ENCODE peak calls at places on chromosome 3, in six cellular contexts. One of them, this sample, is unnamed.

GRCh38 chr3:11238057-11238456 is 34.1 kb upstream of the ATG7 start:
- DNase-seq in fibroblast of lung: peak
- DNase-seq in CD8-positive, alpha-beta T cell: no peak
- DNase-seq in mucosa of descending colon: no peak
- DNase-seq in AG04450: peak
- DNase-seq in mammary epithelial cell: peak
- DNase-seq in this sample: peak

GRCh38 chr3:185153170-185153733 is 392 bp upstream of the C3orf70 start:
- DNase-seq in mucosa of descending colon: peak
- DNase-seq in mammary epithelial cell: no peak
- DNase-seq in CD8-positive, alpha-beta T cell: no peak
- DNase-seq in fibroblast of lung: no peak
- DNase-seq in AG04450: no peak
- DNase-seq in this sample: no peak

GRCh38 chr3:123013876-123014275 is 13.7 kb downstream of the SEMA5B start:
- DNase-seq in mammary epithelial cell: no peak
- DNase-seq in mucosa of descending colon: no peak
- DNase-seq in fibroblast of lung: no peak
- DNase-seq in CD8-positive, alpha-beta T cell: no peak
- DNase-seq in AG04450: no peak
- DNase-seq in this sample: no peak

GRCh38 chr3:194925614-194926013 is 239.9 kb downstream of the FAM43A start:
- DNase-seq in mammary epithelial cell: no peak
- DNase-seq in CD8-positive, alpha-beta T cell: no peak
- DNase-seq in fibroblast of lung: no peak
- DNase-seq in mucosa of descending colon: no peak
- DNase-seq in AG04450: no peak
- DNase-seq in this sample: no peak

GRCh38 chr3:183745300-183746098 is 47.9 kb downstream of the YEATS2 start:
- DNase-seq in mammary epithelial cell: no peak
- DNase-seq in fibroblast of lung: peak
- DNase-seq in CD8-positive, alpha-beta T cell: no peak
- DNase-seq in AG04450: no peak
- DNase-seq in mucosa of descending colon: no peak
- DNase-seq in this sample: no peak

GRCh38 chr3:139238281-139239030 is 105.4 kb upstream of the MRPS22 start:
- DNase-seq in fibroblast of lung: no peak
- DNase-seq in mammary epithelial cell: no peak
- DNase-seq in mucosa of descending colon: no peak
- DNase-seq in AG04450: no peak
- DNase-seq in CD8-positive, alpha-beta T cell: no peak
- DNase-seq in this sample: no peak

GRCh38 chr3:100463002-100463401 is 29.4 kb upstream of the TMEM45A start:
- DNase-seq in CD8-positive, alpha-beta T cell: no peak
- DNase-seq in fibroblast of lung: peak
- DNase-seq in mammary epithelial cell: peak
- DNase-seq in mucosa of descending colon: peak
- DNase-seq in AG04450: peak
- DNase-seq in this sample: peak

GRCh38 chr3:66396161-66396760 is 104.6 kb downstream of the LRIG1 start:
- DNase-seq in AG04450: no peak
- DNase-seq in fibroblast of lung: no peak
- DNase-seq in mucosa of descending colon: no peak
- DNase-seq in CD8-positive, alpha-beta T cell: no peak
- DNase-seq in mammary epithelial cell: no peak
- DNase-seq in this sample: no peak

GRCh38 chr3:43144811-43145490 is 39.1 kb upstream of the POMGNT2 start:
- DNase-seq in CD8-positive, alpha-beta T cell: no peak
- DNase-seq in AG04450: no peak
- DNase-seq in mammary epithelial cell: no peak
- DNase-seq in fibroblast of lung: peak
- DNase-seq in mucosa of descending colon: no peak
- DNase-seq in this sample: no peak

GRCh38 chr3:178741020-178741419 is 204.8 kb downstream of the KCNMB2 start:
- DNase-seq in CD8-positive, alpha-beta T cell: no peak
- DNase-seq in AG04450: no peak
- DNase-seq in mucosa of descending colon: no peak
- DNase-seq in mammary epithelial cell: no peak
- DNase-seq in fibroblast of lung: no peak
- DNase-seq in this sample: no peak

GRCh38 chr3:94544131-94544530 is 481.3 kb downstream of the NSUN3 start:
- DNase-seq in fibroblast of lung: peak
- DNase-seq in mucosa of descending colon: no peak
- DNase-seq in AG04450: no peak
- DNase-seq in mammary epithelial cell: no peak
- DNase-seq in CD8-positive, alpha-beta T cell: no peak
- DNase-seq in this sample: no peak

GRCh38 chr3:130662407-130663028 is 84.1 kb downstream of the PIK3R4 start:
- DNase-seq in mammary epithelial cell: no peak
- DNase-seq in CD8-positive, alpha-beta T cell: no peak
- DNase-seq in mucosa of descending colon: no peak
- DNase-seq in fibroblast of lung: peak
- DNase-seq in AG04450: no peak
- DNase-seq in this sample: no peak

GRCh38 chr3:51955893-51956770 is 951 bp downstream of the GPR62 start:
- DNase-seq in mucosa of descending colon: no peak
- DNase-seq in mammary epithelial cell: peak
- DNase-seq in CD8-positive, alpha-beta T cell: no peak
- DNase-seq in AG04450: no peak
- DNase-seq in fibroblast of lung: peak
- DNase-seq in this sample: no peak

GRCh38 chr3:35649405-35649804 is 10.1 kb downstream of the ARPP21 start:
- DNase-seq in AG04450: no peak
- DNase-seq in mammary epithelial cell: no peak
- DNase-seq in CD8-positive, alpha-beta T cell: no peak
- DNase-seq in mucosa of descending colon: no peak
- DNase-seq in fibroblast of lung: no peak
- DNase-seq in this sample: no peak

GRCh38 chr3:34882764-34883163 is 756.6 kb upstream of the ARPP21 start:
- DNase-seq in fibroblast of lung: no peak
- DNase-seq in AG04450: no peak
- DNase-seq in mammary epithelial cell: no peak
- DNase-seq in CD8-positive, alpha-beta T cell: no peak
- DNase-seq in mucosa of descending colon: no peak
- DNase-seq in this sample: no peak

GRCh38 chr3:192929755-192930491 is 12.3 kb upstream of the MB21D2 start:
- DNase-seq in CD8-positive, alpha-beta T cell: no peak
- DNase-seq in fibroblast of lung: peak
- DNase-seq in mucosa of descending colon: no peak
- DNase-seq in mammary epithelial cell: no peak
- DNase-seq in AG04450: no peak
- DNase-seq in this sample: no peak

GRCh38 chr3:142318331-142318730 is 92.9 kb upstream of the GK5 start:
- DNase-seq in CD8-positive, alpha-beta T cell: no peak
- DNase-seq in mucosa of descending colon: no peak
- DNase-seq in AG04450: no peak
- DNase-seq in fibroblast of lung: peak
- DNase-seq in mammary epithelial cell: no peak
- DNase-seq in this sample: no peak

GRCh38 chr3:126937533-126938432 is 45.1 kb upstream of the PLXNA1 start:
- DNase-seq in fibroblast of lung: peak
- DNase-seq in mucosa of descending colon: no peak
- DNase-seq in mammary epithelial cell: no peak
- DNase-seq in CD8-positive, alpha-beta T cell: no peak
- DNase-seq in AG04450: no peak
- DNase-seq in this sample: no peak

GRCh38 chr3:74267583-74268184 is 346.8 kb downstream of the CNTN3 start:
- DNase-seq in AG04450: peak
- DNase-seq in mucosa of descending colon: peak
- DNase-seq in CD8-positive, alpha-beta T cell: no peak
- DNase-seq in fibroblast of lung: peak
- DNase-seq in mammary epithelial cell: peak
- DNase-seq in this sample: peak

GRCh38 chr3:160869825-160870224 is 113.8 kb downstream of the PPM1L start:
- DNase-seq in AG04450: no peak
- DNase-seq in mucosa of descending colon: no peak
- DNase-seq in CD8-positive, alpha-beta T cell: no peak
- DNase-seq in fibroblast of lung: no peak
- DNase-seq in mammary epithelial cell: peak
- DNase-seq in this sample: no peak

GRCh38 chr3:153209596-153209995 is 47.6 kb downstream of the RAP2B start:
- DNase-seq in mammary epithelial cell: peak
- DNase-seq in mucosa of descending colon: no peak
- DNase-seq in fibroblast of lung: peak
- DNase-seq in AG04450: no peak
- DNase-seq in CD8-positive, alpha-beta T cell: no peak
- DNase-seq in this sample: peak

GRCh38 chr3:99960941-99961340 is 143.3 kb downstream of the CMSS1 start:
- DNase-seq in fibroblast of lung: no peak
- DNase-seq in mucosa of descending colon: no peak
- DNase-seq in mammary epithelial cell: no peak
- DNase-seq in AG04450: no peak
- DNase-seq in CD8-positive, alpha-beta T cell: no peak
- DNase-seq in this sample: no peak

GRCh38 chr3:71423151-71423906 is 160.2 kb downstream of the FOXP1 start:
- DNase-seq in mammary epithelial cell: peak
- DNase-seq in fibroblast of lung: peak
- DNase-seq in CD8-positive, alpha-beta T cell: no peak
- DNase-seq in mucosa of descending colon: peak
- DNase-seq in AG04450: no peak
- DNase-seq in this sample: no peak

GRCh38 chr3:181568248-181568647 is 143.5 kb upstream of the SOX2 start:
- DNase-seq in fibroblast of lung: peak
- DNase-seq in AG04450: no peak
- DNase-seq in mucosa of descending colon: no peak
- DNase-seq in CD8-positive, alpha-beta T cell: no peak
- DNase-seq in mammary epithelial cell: peak
- DNase-seq in this sample: no peak

GRCh38 chr3:82053236-82053635 is 291.8 kb upstream of the GBE1 start:
- DNase-seq in AG04450: no peak
- DNase-seq in mucosa of descending colon: no peak
- DNase-seq in CD8-positive, alpha-beta T cell: no peak
- DNase-seq in mammary epithelial cell: no peak
- DNase-seq in fibroblast of lung: no peak
- DNase-seq in this sample: no peak

GRCh38 chr3:60294181-60294580 is 957.1 kb downstream of the FHIT start:
- DNase-seq in fibroblast of lung: peak
- DNase-seq in mammary epithelial cell: no peak
- DNase-seq in AG04450: peak
- DNase-seq in mucosa of descending colon: no peak
- DNase-seq in CD8-positive, alpha-beta T cell: no peak
- DNase-seq in this sample: peak

DNA sequence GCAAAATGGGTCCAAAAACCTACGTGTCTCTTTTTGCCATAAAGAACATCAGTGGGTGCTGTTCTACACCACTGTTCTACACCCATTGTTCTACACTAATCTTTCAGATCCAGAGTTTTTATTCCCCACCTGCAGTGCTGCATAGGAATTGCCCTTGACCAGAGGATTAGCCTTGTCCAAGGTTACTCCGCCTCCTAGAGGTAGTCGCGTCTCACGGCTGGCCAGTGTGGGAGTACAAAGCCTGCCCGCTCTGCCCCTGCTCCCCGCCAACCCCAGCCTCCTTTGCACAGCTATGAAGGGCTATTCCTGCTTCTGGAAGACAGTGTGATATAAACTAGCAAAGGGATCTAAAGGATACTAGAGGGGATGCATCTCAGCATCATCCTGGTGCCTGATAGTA is 222.1 kb upstream of the LMCD1 start:
- DNase-seq in mucosa of descending colon: no peak
- DNase-seq in fibroblast of lung: no peak
- DNase-seq in AG04450: no peak
- DNase-seq in CD8-positive, alpha-beta T cell: no peak
- DNase-seq in mammary epithelial cell: no peak
- DNase-seq in this sample: no peak
- TF ChIP-seq CTCF in mucosa of descending colon: no peak
- TF ChIP-seq CTCF in fibroblast of lung: no peak
- TF ChIP-seq CTCF in AG04450: no peak
- TF ChIP-seq CTCF in CD8-positive, alpha-beta T cell: no peak
- TF ChIP-seq CTCF in mammary epithelial cell: no peak
- TF ChIP-seq CTCF in this sample: no peak

DNA sequence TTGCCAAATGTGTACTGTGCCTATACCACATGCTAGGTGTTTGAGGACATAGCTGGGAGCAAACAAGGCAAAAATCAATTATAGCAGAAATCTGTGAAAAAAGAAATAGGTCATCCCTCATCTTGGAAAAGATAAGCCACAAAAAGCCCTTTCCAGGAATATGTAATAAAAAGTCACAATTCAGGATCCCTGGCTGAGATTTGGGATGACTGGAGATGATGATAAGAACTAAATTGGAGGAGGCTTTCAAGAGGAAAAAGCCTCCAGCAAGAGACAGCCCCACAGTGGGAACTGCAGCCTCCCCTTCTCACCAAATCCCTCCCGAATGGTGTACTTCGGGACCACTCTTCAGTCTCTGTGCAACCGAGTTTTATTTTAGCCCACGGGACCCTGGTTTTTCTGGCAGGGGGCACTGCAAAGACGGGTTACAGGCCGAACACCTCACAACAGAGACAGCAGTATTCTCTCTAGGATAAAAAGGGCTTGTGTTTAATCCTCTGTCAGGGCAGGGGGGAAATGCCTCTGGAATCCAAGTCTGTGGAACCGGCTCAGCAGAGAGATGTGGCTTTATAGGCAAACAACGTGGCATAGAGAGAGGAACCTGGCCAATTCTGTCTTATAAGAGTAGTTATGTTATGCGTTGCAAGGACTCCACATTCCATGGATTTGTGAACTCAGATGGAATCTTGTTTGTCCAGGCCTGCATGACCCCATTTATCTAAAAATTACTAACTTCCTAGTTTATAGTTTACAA is 1.2 kb upstream of the LMCD1 start:
- DNase-seq in fibroblast of lung: peak
- DNase-seq in CD8-positive, alpha-beta T cell: no peak
- DNase-seq in mucosa of descending colon: no peak
- DNase-seq in mammary epithelial cell: no peak
- DNase-seq in AG04450: peak
- DNase-seq in this sample: no peak
- H3K4me3 ChIP-seq in fibroblast of lung: peak
- H3K4me3 ChIP-seq in CD8-positive, alpha-beta T cell: no peak
- H3K4me3 ChIP-seq in mucosa of descending colon: no peak
- H3K4me3 ChIP-seq in mammary epithelial cell: no peak
- H3K4me3 ChIP-seq in AG04450: peak
- H3K4me3 ChIP-seq in this sample: no peak

DNA sequence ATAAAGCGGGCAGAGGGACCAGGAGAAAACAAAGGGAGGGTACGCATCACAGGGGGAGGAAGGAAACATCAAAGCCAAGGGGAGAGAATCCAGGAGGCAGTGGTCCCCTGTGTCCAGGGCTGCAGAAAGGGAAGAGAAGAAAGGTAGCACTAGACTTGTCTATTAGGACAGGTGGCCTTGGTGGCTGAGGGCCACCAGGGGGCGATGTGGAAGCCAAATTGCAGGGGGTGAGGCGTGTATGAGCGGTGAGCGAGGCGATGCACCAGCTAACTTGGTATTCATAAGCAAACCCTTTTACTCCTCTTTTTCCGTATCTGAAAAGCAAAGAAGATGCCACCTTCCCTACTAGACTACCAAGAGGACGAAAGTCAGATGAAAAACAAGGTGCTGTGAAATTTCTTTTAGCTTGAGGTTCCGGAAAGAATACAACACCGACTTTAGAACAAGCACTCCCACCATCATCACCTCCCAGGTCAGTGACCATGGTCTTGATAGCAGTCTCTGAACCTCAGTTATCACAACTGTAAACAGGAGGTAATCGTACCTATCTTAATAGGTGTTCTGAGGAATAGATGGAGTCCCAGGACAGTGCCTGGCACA is 654.4 kb upstream of the ADAMTS9 start:
- DNase-seq in fibroblast of lung: peak
- DNase-seq in mammary epithelial cell: peak
- DNase-seq in CD8-positive, alpha-beta T cell: no peak
- DNase-seq in AG04450: no peak
- DNase-seq in mucosa of descending colon: peak
- DNase-seq in this sample: no peak
- TF ChIP-seq CTCF in fibroblast of lung: peak
- TF ChIP-seq CTCF in mammary epithelial cell: peak
- TF ChIP-seq CTCF in CD8-positive, alpha-beta T cell: no peak
- TF ChIP-seq CTCF in AG04450: peak
- TF ChIP-seq CTCF in mucosa of descending colon: peak
- TF ChIP-seq CTCF in this sample: peak

GRCh38 chr3:46954178-46954577 is 22.4 kb downstream of the CCDC12 start:
- DNase-seq in mucosa of descending colon: no peak
- DNase-seq in mammary epithelial cell: no peak
- DNase-seq in fibroblast of lung: no peak
- DNase-seq in CD8-positive, alpha-beta T cell: no peak
- DNase-seq in AG04450: no peak
- DNase-seq in this sample: no peak
- H3K4me3 ChIP-seq in mucosa of descending colon: no peak
- H3K4me3 ChIP-seq in mammary epithelial cell: no peak
- H3K4me3 ChIP-seq in fibroblast of lung: no peak
- H3K4me3 ChIP-seq in CD8-positive, alpha-beta T cell: peak
- H3K4me3 ChIP-seq in AG04450: no peak
- H3K4me3 ChIP-seq in this sample: no peak

This sample was measured in kidney epithelial cell.